ENCODE peak calls at places on chromosomes 11 and 22, in six cellular contexts. D is stimulated activated CD8-positive, alpha-beta memory T cell treated with anti-CD3 and anti-CD28 coated beads, Interleukin-12 subunit alpha, Interleukin-12 subunit beta, amount 100 ng/mL, for 4 hours; Y is IMR-90; C is A549; J is NCI-H510A treated with DMSO at 0.1 percent for 48 hours; W is esophagus squamous epithelium. O is an unnamed sample.

GRCh38 chr11:122099345-122100045 is 16.5 kb downstream of the BLID start:
- DNase-seq in D (no peak), Y (peak), C (no peak), J (no peak), W (no peak), O (peak)

GRCh38 chr11:11155962-11156815 is 196.9 kb downstream of the CSNK2A3 start:
- DNase-seq in D (no peak), Y (no peak), C (peak), J (no peak), W (no peak), O (no peak)

GRCh38 chr11:92964471-92964870 is 5.0 kb upstream of the MTNR1B start:
- DNase-seq in D (no peak), Y (no peak), C (no peak), J (peak), W (no peak), O (no peak)

GRCh38 chr11:62540804-62541671 is 5.6 kb downstream of the AHNAK start:
- DNase-seq in D (no peak), Y (peak), C (no peak), J (peak), W (no peak), O (no peak)

GRCh38 chr22:37632174-37633081 is 7.0 kb upstream of the SH3BP1 start:
- DNase-seq in D (no peak), Y (no peak), C (no peak), J (no peak), W (no peak), O (no peak)

GRCh38 chr22:27370281-27370680 is 431.3 kb downstream of the MN1 start:
- DNase-seq in D (no peak), Y (no peak), C (no peak), J (no peak), W (no peak), O (no peak)

GRCh38 chr11:20511982-20512381 is 87.4 kb upstream of the SLC6A5 start:
- DNase-seq in D (no peak), Y (no peak), C (no peak), J (peak), W (no peak), O (no peak)

GRCh38 chr11:12692238-12693074 is 18.2 kb downstream of the TEAD1 start:
- DNase-seq in D (no peak), Y (peak), C (peak), J (peak), W (peak), O (peak)

GRCh38 chr22:23086787-23087186 is 16.5 kb downstream of the GNAZ start:
- DNase-seq in D (no peak), Y (no peak), C (no peak), J (no peak), W (no peak), O (no peak)

GRCh38 chr22:17491090-17491489 is 72.2 kb upstream of the SLC25A18 start:
- DNase-seq in D (no peak), Y (no peak), C (no peak), J (no peak), W (no peak), O (no peak)

GRCh38 chr22:48662476-48663150 is 1165.1 kb downstream of the BRD1 start:
- DNase-seq in D (no peak), Y (no peak), C (no peak), J (no peak), W (no peak), O (no peak)

GRCh38 chr22:42621505-42622002 is 6.9 kb upstream of the POLDIP3 start:
- DNase-seq in D (peak), Y (peak), C (peak), J (peak), W (no peak), O (peak)

GRCh38 chr11:17641792-17642350 is 77.5 kb upstream of the MYOD1 start:
- DNase-seq in D (no peak), Y (no peak), C (no peak), J (no peak), W (no peak), O (no peak)

GRCh38 chr11:10564692-10565318 is 3.7 kb downstream of the LYVE1 start:
- DNase-seq in D (no peak), Y (no peak), C (no peak), J (no peak), W (no peak), O (no peak)

GRCh38 chr11:117538731-117539130 is 211.1 kb downstream of the CEP164 start:
- DNase-seq in D (no peak), Y (no peak), C (no peak), J (no peak), W (no peak), O (no peak)

GRCh38 chr11:73140213-73141030 is 1.7 kb downstream of the FCHSD2 start:
- DNase-seq in D (no peak), Y (peak), C (peak), J (peak), W (no peak), O (peak)

O was measured in NCI-H345.